ENCODE peak calls at places on chromosome 14, in eight cellular contexts. Q, U, K, Z, E, J, X and W are unnamed samples.

GRCh38 chr14:76499399-76499798 is 123.5 kb downstream of the ESRRB start:
- DNase-seq in Q (no peak), U (no peak), K (no peak), Z (no peak), E (no peak), J (no peak), X (no peak), W (no peak)

GRCh38 chr14:100120522-100121269 is 38.7 kb downstream of the DEGS2 start:
- DNase-seq in Q (no peak), U (no peak), K (no peak), Z (no peak), E (no peak), J (no peak), X (no peak), W (no peak)

GRCh38 chr14:57362356-57362755 is 28.0 kb upstream of the NAA30 start:
- DNase-seq in Q (no peak), U (no peak), K (no peak), Z (no peak), E (no peak), J (no peak), X (no peak), W (no peak)

GRCh38 chr14:91911474-91912032 is 35.9 kb downstream of the FBLN5 start:
- DNase-seq in Q (no peak), U (peak; percentile 42), K (peak; percentile 61), Z (peak; percentile 58), E (no peak), J (peak; percentile 52), X (no peak), W (peak; percentile 22)

GRCh38 chr14:105061428-105062047 is 3.7 kb downstream of the GPR132 start:
- DNase-seq in Q (no peak), U (no peak), K (no peak), Z (no peak), E (peak; percentile 56), J (no peak), X (peak; percentile 86), W (no peak)

GRCh38 chr14:89851031-89851430 is 103.5 kb downstream of the EFCAB11 start:
- DNase-seq in Q (no peak), U (no peak), K (no peak), Z (no peak), E (no peak), J (no peak), X (no peak), W (no peak)

GRCh38 chr14:61120576-61120975 is 139.5 kb downstream of the SLC38A6 start:
- DNase-seq in Q (no peak), U (no peak), K (no peak), Z (no peak), E (no peak), J (no peak), X (no peak), W (no peak)

GRCh38 chr14:33876274-33876673 is 74.6 kb downstream of the EGLN3 start:
- DNase-seq in Q (no peak), U (no peak), K (no peak), Z (no peak), E (no peak), J (no peak), X (no peak), W (no peak)

GRCh38 chr14:85439696-85440328 is 90.1 kb upstream of the FLRT2 start:
- DNase-seq in Q (no peak), U (no peak), K (peak; percentile 58), Z (no peak), E (no peak), J (no peak), X (no peak), W (no peak)

GRCh38 chr14:94656043-94656442 is 43.9 kb downstream of the SERPINA3 start:
- DNase-seq in Q (no peak), U (no peak), K (no peak), Z (no peak), E (no peak), J (no peak), X (no peak), W (peak; percentile 29)

GRCh38 chr14:63895510-63895909 is 42.7 kb downstream of the SYNE2 start:
- DNase-seq in Q (no peak), U (no peak), K (no peak), Z (no peak), E (no peak), J (no peak), X (no peak), W (no peak)

GRCh38 chr14:56207626-56208297 is 89.6 kb downstream of the PELI2 start:
- DNase-seq in Q (no peak), U (no peak), K (no peak), Z (no peak), E (no peak), J (no peak), X (no peak), W (no peak)

GRCh38 chr14:50301914-50302313 is 10.1 kb downstream of the L2HGDH start:
- DNase-seq in Q (no peak), U (no peak), K (no peak), Z (no peak), E (no peak), J (no peak), X (no peak), W (no peak)

GRCh38 chr14:52706286-52706685 is 714 bp upstream of the PSMC6 start:
- DNase-seq in Q (no peak), U (peak; percentile 82), K (peak; percentile 50), Z (peak; percentile 22), E (no peak), J (peak; percentile 14), X (no peak), W (no peak)

GRCh38 chr14:22303589-22304195 is 285.3 kb downstream of the DAD1 start:
- DNase-seq in Q (no peak), U (no peak), K (no peak), Z (peak; percentile 46), E (no peak), J (peak; percentile 25), X (no peak), W (no peak)

GRCh38 chr14:85531594-85532391 is 1.8 kb downstream of the FLRT2 start:
- DNase-seq in Q (peak; percentile 68), U (no peak), K (peak; percentile 37), Z (no peak), E (no peak), J (peak; percentile 85), X (peak; percentile 90), W (peak; percentile 78)

GRCh38 chr14:34361504-34362011 is 100.5 kb downstream of the SPTSSA start:
- DNase-seq in Q (no peak), U (no peak), K (no peak), Z (no peak), E (no peak), J (peak; percentile 66), X (no peak), W (no peak)

GRCh38 chr14:92652413-92653151 is 95.8 kb downstream of the LGMN start:
- DNase-seq in Q (no peak), U (no peak), K (no peak), Z (no peak), E (no peak), J (no peak), X (no peak), W (no peak)

GRCh38 chr14:68748260-68748659 is 44.6 kb downstream of the ZFP36L1 start:
- DNase-seq in Q (no peak), U (peak; percentile 35), K (no peak), Z (no peak), E (no peak), J (no peak), X (no peak), W (no peak)